ENCODE peak calls at places on chromosomes 12 and 14, in nine cellular contexts. One of them, this sample, is unnamed.

GRCh38 chr12:13171921-13172859 is 24.3 kb upstream of the EMP1 start:
- DNase-seq in naive thymus-derived CD4-positive, alpha-beta T cell: no peak
- DNase-seq in T-cell: no peak
- DNase-seq in foreskin melanocyte: no peak
- DNase-seq in Kasumi-1: no peak
- DNase-seq in CD8-positive, alpha-beta T cell: no peak
- DNase-seq in RWPE1: peak
- DNase-seq in SW 1271: no peak
- DNase-seq in WERI-Rb-1: no peak
- DNase-seq in this sample: no peak

GRCh38 chr12:102426599-102427541 is 53.5 kb downstream of the IGF1 start:
- DNase-seq in SW 1271: no peak
- DNase-seq in RWPE1: no peak
- DNase-seq in naive thymus-derived CD4-positive, alpha-beta T cell: no peak
- DNase-seq in WERI-Rb-1: no peak
- DNase-seq in Kasumi-1: no peak
- DNase-seq in T-cell: no peak
- DNase-seq in foreskin melanocyte: no peak
- DNase-seq in CD8-positive, alpha-beta T cell: no peak
- DNase-seq in this sample: no peak

GRCh38 chr12:45934956-45935355 is 55.4 kb downstream of the SCAF11 start:
- DNase-seq in RWPE1: no peak
- DNase-seq in foreskin melanocyte: peak
- DNase-seq in naive thymus-derived CD4-positive, alpha-beta T cell: no peak
- DNase-seq in SW 1271: no peak
- DNase-seq in WERI-Rb-1: no peak
- DNase-seq in CD8-positive, alpha-beta T cell: no peak
- DNase-seq in T-cell: no peak
- DNase-seq in Kasumi-1: no peak
- DNase-seq in this sample: no peak

GRCh38 chr12:59600174-59600573 is 4.3 kb downstream of the SLC16A7 start:
- DNase-seq in T-cell: no peak
- DNase-seq in naive thymus-derived CD4-positive, alpha-beta T cell: no peak
- DNase-seq in RWPE1: no peak
- DNase-seq in foreskin melanocyte: no peak
- DNase-seq in Kasumi-1: no peak
- DNase-seq in CD8-positive, alpha-beta T cell: no peak
- DNase-seq in SW 1271: no peak
- DNase-seq in WERI-Rb-1: no peak
- DNase-seq in this sample: no peak

GRCh38 chr14:103027451-103027850 is 29.9 kb downstream of the CDC42BPB start:
- DNase-seq in WERI-Rb-1: no peak
- DNase-seq in RWPE1: no peak
- DNase-seq in T-cell: no peak
- DNase-seq in foreskin melanocyte: no peak
- DNase-seq in CD8-positive, alpha-beta T cell: no peak
- DNase-seq in Kasumi-1: no peak
- DNase-seq in SW 1271: no peak
- DNase-seq in naive thymus-derived CD4-positive, alpha-beta T cell: no peak
- DNase-seq in this sample: no peak

GRCh38 chr12:124487065-124487833 is 80.2 kb downstream of the NCOR2 start:
- DNase-seq in foreskin melanocyte: no peak
- DNase-seq in naive thymus-derived CD4-positive, alpha-beta T cell: no peak
- DNase-seq in CD8-positive, alpha-beta T cell: no peak
- DNase-seq in Kasumi-1: no peak
- DNase-seq in SW 1271: no peak
- DNase-seq in RWPE1: no peak
- DNase-seq in T-cell: no peak
- DNase-seq in WERI-Rb-1: no peak
- DNase-seq in this sample: peak

GRCh38 chr12:89709994-89710872 is 1.6 kb upstream of the ATP2B1 start:
- DNase-seq in foreskin melanocyte: peak
- DNase-seq in naive thymus-derived CD4-positive, alpha-beta T cell: peak
- DNase-seq in CD8-positive, alpha-beta T cell: no peak
- DNase-seq in T-cell: peak
- DNase-seq in SW 1271: no peak
- DNase-seq in WERI-Rb-1: peak
- DNase-seq in Kasumi-1: no peak
- DNase-seq in RWPE1: no peak
- DNase-seq in this sample: peak

GRCh38 chr14:23141706-23142467 is 22.8 kb upstream of the CEBPE start:
- DNase-seq in foreskin melanocyte: peak
- DNase-seq in CD8-positive, alpha-beta T cell: no peak
- DNase-seq in Kasumi-1: no peak
- DNase-seq in naive thymus-derived CD4-positive, alpha-beta T cell: no peak
- DNase-seq in WERI-Rb-1: no peak
- DNase-seq in RWPE1: peak
- DNase-seq in T-cell: no peak
- DNase-seq in SW 1271: no peak
- DNase-seq in this sample: peak

GRCh38 chr12:1566449-1567135 is 27.8 kb downstream of the FBXL14 start:
- DNase-seq in Kasumi-1: no peak
- DNase-seq in T-cell: no peak
- DNase-seq in CD8-positive, alpha-beta T cell: no peak
- DNase-seq in foreskin melanocyte: no peak
- DNase-seq in RWPE1: no peak
- DNase-seq in SW 1271: no peak
- DNase-seq in naive thymus-derived CD4-positive, alpha-beta T cell: no peak
- DNase-seq in WERI-Rb-1: no peak
- DNase-seq in this sample: no peak

GRCh38 chr12:118103231-118103600 is 595 bp downstream of the VSIG10 start:
- DNase-seq in T-cell: no peak
- DNase-seq in SW 1271: no peak
- DNase-seq in RWPE1: peak
- DNase-seq in naive thymus-derived CD4-positive, alpha-beta T cell: peak
- DNase-seq in CD8-positive, alpha-beta T cell: no peak
- DNase-seq in foreskin melanocyte: no peak
- DNase-seq in WERI-Rb-1: peak
- DNase-seq in Kasumi-1: peak
- DNase-seq in this sample: no peak

GRCh38 chr14:52112336-52113018 is 43.6 kb upstream of the NID2 start:
- DNase-seq in CD8-positive, alpha-beta T cell: no peak
- DNase-seq in WERI-Rb-1: no peak
- DNase-seq in T-cell: no peak
- DNase-seq in Kasumi-1: no peak
- DNase-seq in RWPE1: no peak
- DNase-seq in SW 1271: no peak
- DNase-seq in naive thymus-derived CD4-positive, alpha-beta T cell: no peak
- DNase-seq in foreskin melanocyte: no peak
- DNase-seq in this sample: no peak

GRCh38 chr14:105380656-105381210 is 17.6 kb upstream of the TEX22 start:
- DNase-seq in Kasumi-1: no peak
- DNase-seq in SW 1271: no peak
- DNase-seq in CD8-positive, alpha-beta T cell: no peak
- DNase-seq in naive thymus-derived CD4-positive, alpha-beta T cell: no peak
- DNase-seq in foreskin melanocyte: no peak
- DNase-seq in T-cell: no peak
- DNase-seq in RWPE1: no peak
- DNase-seq in WERI-Rb-1: no peak
- DNase-seq in this sample: no peak

GRCh38 chr14:71686677-71687076 is 245.6 kb upstream of the RGS6 start:
- DNase-seq in Kasumi-1: no peak
- DNase-seq in RWPE1: no peak
- DNase-seq in naive thymus-derived CD4-positive, alpha-beta T cell: no peak
- DNase-seq in WERI-Rb-1: no peak
- DNase-seq in T-cell: no peak
- DNase-seq in CD8-positive, alpha-beta T cell: no peak
- DNase-seq in foreskin melanocyte: no peak
- DNase-seq in SW 1271: no peak
- DNase-seq in this sample: no peak

GRCh38 chr12:4899361-4899760 is 10.3 kb upstream of the KCNA1 start:
- DNase-seq in WERI-Rb-1: peak
- DNase-seq in Kasumi-1: no peak
- DNase-seq in CD8-positive, alpha-beta T cell: no peak
- DNase-seq in naive thymus-derived CD4-positive, alpha-beta T cell: no peak
- DNase-seq in foreskin melanocyte: no peak
- DNase-seq in RWPE1: no peak
- DNase-seq in T-cell: no peak
- DNase-seq in SW 1271: no peak
- DNase-seq in this sample: no peak

GRCh38 chr14:92877757-92878431 is 45.1 kb upstream of the CHGA start:
- DNase-seq in RWPE1: no peak
- DNase-seq in naive thymus-derived CD4-positive, alpha-beta T cell: no peak
- DNase-seq in WERI-Rb-1: peak
- DNase-seq in Kasumi-1: no peak
- DNase-seq in foreskin melanocyte: no peak
- DNase-seq in CD8-positive, alpha-beta T cell: no peak
- DNase-seq in T-cell: no peak
- DNase-seq in SW 1271: no peak
- DNase-seq in this sample: peak

This sample was measured in heart right ventricle.